ENCODE peak calls at places on chromosome 1, in five cellular contexts. F, Q, S, P and U are unnamed samples.

GRCh38 chr1:107840746-107841145 is 124.2 kb downstream of the VAV3 start:
- DNase-seq in F (no peak), Q (no peak), S (no peak), P (no peak), U (no peak)

GRCh38 chr1:200866521-200866920 is 6.3 kb upstream of the GPR25 start:
- DNase-seq in F (peak), Q (no peak), S (no peak), P (no peak), U (no peak)

GRCh38 chr1:194045416-194045815 is 859.0 kb upstream of the B3GALT2 start:
- DNase-seq in F (no peak), Q (no peak), S (no peak), P (no peak), U (peak)

GRCh38 chr1:215566556-215567490 is at the start of gene KCTD3:
- DNase-seq in F (peak), Q (peak), S (peak), P (peak), U (peak)

GRCh38 chr1:46903481-46903880 is 37.8 kb downstream of the CYP4A11 start:
- DNase-seq in F (no peak), Q (peak), S (no peak), P (no peak), U (no peak)

GRCh38 chr1:203888807-203889251 is 27.4 kb downstream of the SNRPE start:
- DNase-seq in F (no peak), Q (no peak), S (peak), P (no peak), U (peak)

GRCh38 chr1:226975259-226975908 is 35.3 kb downstream of the COQ8A start:
- DNase-seq in F (no peak), Q (no peak), S (no peak), P (no peak), U (no peak)

GRCh38 chr1:245441699-245442098 is 286.9 kb downstream of the KIF26B start:
- DNase-seq in F (no peak), Q (no peak), S (peak), P (no peak), U (peak)

GRCh38 chr1:86868477-86868876 is 45.4 kb downstream of the SELENOF start:
- DNase-seq in F (no peak), Q (no peak), S (peak), P (no peak), U (peak)

GRCh38 chr1:228228601-228229074 is 20.8 kb downstream of the OBSCN start:
- DNase-seq in F (no peak), Q (no peak), S (peak), P (no peak), U (peak)

GRCh38 chr1:52662645-52663313 is 29.8 kb downstream of the SHISAL2A start:
- DNase-seq in F (no peak), Q (no peak), S (no peak), P (no peak), U (peak)

GRCh38 chr1:91693542-91693941 is 192.4 kb downstream of the TGFBR3 start:
- DNase-seq in F (no peak), Q (no peak), S (peak), P (no peak), U (peak)

GRCh38 chr1:201628490-201628889 is 89.6 kb downstream of the NAV1 start:
- DNase-seq in F (no peak), Q (no peak), S (no peak), P (no peak), U (no peak)

GRCh38 chr1:53615101-53615500 is 123.9 kb downstream of the GLIS1 start:
- DNase-seq in F (no peak), Q (no peak), S (no peak), P (no peak), U (no peak)

GRCh38 chr1:175808573-175808972 is 65.2 kb upstream of the TNR start:
- DNase-seq in F (no peak), Q (no peak), S (no peak), P (no peak), U (no peak)

GRCh38 chr1:101150676-101151075 is 86.1 kb upstream of the S1PR1 start:
- DNase-seq in F (no peak), Q (no peak), S (no peak), P (no peak), U (no peak)

GRCh38 chr1:198465201-198466144 is 75.0 kb downstream of the ATP6V1G3 start:
- DNase-seq in F (no peak), Q (no peak), S (peak), P (no peak), U (peak)

GRCh38 chr1:169925505-169926482 is 32.1 kb upstream of the SCYL3 start:
- DNase-seq in F (no peak), Q (no peak), S (peak), P (no peak), U (peak)

GRCh38 chr1:12230549-12231275 is 882 bp downstream of the VPS13D start:
- DNase-seq in F (peak), Q (no peak), S (peak), P (peak), U (no peak)

GRCh38 chr1:17553970-17554369 is 14.5 kb downstream of the ARHGEF10L start:
- DNase-seq in F (no peak), Q (no peak), S (peak), P (no peak), U (peak)

GRCh38 chr1:164836614-164837018 is 277.6 kb downstream of the PBX1 start:
- DNase-seq in F (no peak), Q (no peak), S (no peak), P (no peak), U (peak)

GRCh38 chr1:3212453-3213230 is 143.6 kb downstream of the PRDM16 start:
- DNase-seq in F (no peak), Q (no peak), S (no peak), P (no peak), U (no peak)

GRCh38 chr1:226093621-226094020 is 31.1 kb downstream of the H3-3A start:
- DNase-seq in F (no peak), Q (no peak), S (no peak), P (no peak), U (no peak)

GRCh38 chr1:61925591-61926298 is 183.5 kb downstream of the PATJ start:
- DNase-seq in F (no peak), Q (no peak), S (no peak), P (no peak), U (no peak)

GRCh38 chr1:22452401-22452963 is 831 bp downstream of the ZBTB40 start:
- DNase-seq in F (no peak), Q (no peak), S (peak), P (peak), U (peak)

GRCh38 chr1:26700711-26701110 is 4.9 kb downstream of the ARID1A start:
- DNase-seq in F (no peak), Q (no peak), S (peak), P (no peak), U (peak)

GRCh38 chr1:111786669-111787207 is 31.0 kb downstream of the DDX20 start:
- DNase-seq in F (no peak), Q (no peak), S (no peak), P (no peak), U (no peak)

GRCh38 chr1:19449454-19450228 is 35.7 kb downstream of the CAPZB start:
- DNase-seq in F (no peak), Q (no peak), S (no peak), P (no peak), U (no peak)

GRCh38 chr1:165476776-165477175 is 31.9 kb upstream of the RXRG start:
- DNase-seq in F (no peak), Q (no peak), S (no peak), P (no peak), U (no peak)